ENCODE peak calls at places on chromosomes 13 and 19, in six cellular contexts. N is stomach, T is Panc1, Y is K562, I is GM23338, L is endothelial cell of umbilical vein. R is an unnamed sample.

GRCh38 chr19:34364830-34365462 is at the start of gene GPI:
- DNase-seq in N (peak; percentile 69), T (no peak), Y (peak; percentile 78), I (peak; percentile 87), L (peak; percentile 28), R (peak; percentile 84)

GRCh38 chr13:85013006-85013405 is 786.2 kb downstream of the SLITRK6 start:
- DNase-seq in N (no peak), T (no peak), Y (no peak), I (no peak), L (no peak), R (no peak)

GRCh38 chr13:43905435-43906031 is 25.8 kb downstream of the LACC1 start:
- DNase-seq in N (no peak), T (peak; percentile 25), Y (peak; percentile 52), I (peak; percentile 82), L (peak; percentile 68), R (peak; percentile 17)

GRCh38 chr19:53813996-53814395 is 10.1 kb downstream of the NLRP12 start:
- DNase-seq in N (no peak), T (no peak), Y (no peak), I (no peak), L (no peak), R (no peak)

GRCh38 chr13:51995677-51996551 is 15.3 kb downstream of the ATP7B start:
- DNase-seq in N (peak; percentile 74), T (no peak), Y (peak; percentile 51), I (peak; percentile 33), L (peak; percentile 30), R (no peak)

GRCh38 chr19:46299004-46299509 is 2.2 kb downstream of the HIF3A start:
- DNase-seq in N (peak; percentile 99), T (no peak), Y (peak; percentile 7), I (no peak), L (peak; percentile 95), R (no peak)

GRCh38 chr13:23777571-23777870 is 111.7 kb downstream of the MIPEP start:
- DNase-seq in N (no peak), T (no peak), Y (no peak), I (no peak), L (no peak), R (no peak)

GRCh38 chr19:12092065-12092867 is 27.7 kb downstream of the ZNF844 start:
- DNase-seq in N (peak; percentile 80), T (peak; percentile 24), Y (peak; percentile 91), I (peak; percentile 97), L (peak; percentile 71), R (peak; percentile 84)

GRCh38 chr19:20259615-20260014 is 92.6 kb downstream of the ZNF486 start:
- DNase-seq in N (no peak), T (no peak), Y (no peak), I (peak; percentile 81), L (no peak), R (no peak)

GRCh38 chr13:101219609-101220265 is 196.6 kb downstream of the NALCN start:
- DNase-seq in N (no peak), T (no peak), Y (no peak), I (no peak), L (no peak), R (no peak)

GRCh38 chr13:41678320-41678719 is 221.0 kb downstream of the RGCC start:
- DNase-seq in N (no peak), T (no peak), Y (no peak), I (no peak), L (no peak), R (no peak)

GRCh38 chr19:48064509-48064908 is 20.6 kb upstream of the CABP5 start:
- DNase-seq in N (no peak), T (no peak), Y (no peak), I (peak; percentile 81), L (no peak), R (no peak)

GRCh38 chr13:76758257-76758656 is 127.9 kb downstream of the KCTD12 start:
- DNase-seq in N (no peak), T (no peak), Y (no peak), I (no peak), L (peak; percentile 59), R (no peak)

GRCh38 chr19:40229484-40229883 is 3.0 kb upstream of the CCNP start:
- DNase-seq in N (no peak), T (peak; percentile 100), Y (peak; percentile 37), I (no peak), L (no peak), R (no peak)

GRCh38 chr19:3366104-3366760 is at the start of gene NFIC:
- DNase-seq in N (peak; percentile 78), T (no peak), Y (peak; percentile 90), I (peak; percentile 77), L (peak; percentile 67), R (no peak)

GRCh38 chr13:59991395-59991794 is 172.3 kb downstream of the DIAPH3 start:
- DNase-seq in N (no peak), T (no peak), Y (no peak), I (peak; percentile 26), L (no peak), R (no peak)

GRCh38 chr19:46413262-46414031 is at the start of gene CCDC8:
- DNase-seq in N (no peak), T (no peak), Y (peak; percentile 98), I (peak; percentile 98), L (no peak), R (no peak)

GRCh38 chr19:4064551-4065260 is 2.0 kb downstream of the ZBTB7A start:
- DNase-seq in N (peak; percentile 56), T (no peak), Y (peak; percentile 65), I (peak; percentile 59), L (peak; percentile 35), R (no peak)

GRCh38 chr13:106378263-106378662 is 157.2 kb downstream of the EFNB2 start:
- DNase-seq in N (no peak), T (no peak), Y (no peak), I (no peak), L (no peak), R (no peak)

GRCh38 chr13:98576963-98577822 is at the start of gene STK24:
- DNase-seq in N (peak; percentile 77), T (no peak), Y (peak; percentile 71), I (peak; percentile 79), L (peak; percentile 78), R (peak; percentile 77)

GRCh38 chr19:29683009-29683408 is 17.7 kb downstream of the PLEKHF1 start:
- DNase-seq in N (no peak), T (no peak), Y (peak; percentile 30), I (no peak), L (no peak), R (no peak)

GRCh38 chr19:33808399-33808798 is 11.7 kb downstream of the KCTD15 start:
- DNase-seq in N (no peak), T (no peak), Y (no peak), I (no peak), L (no peak), R (no peak)

GRCh38 chr19:42153606-42154405 is 21.6 kb upstream of the POU2F2 start:
- DNase-seq in N (no peak), T (no peak), Y (no peak), I (no peak), L (no peak), R (no peak)

GRCh38 chr13:52128714-52129700 is at the start of gene NEK5:
- DNase-seq in N (peak; percentile 72), T (no peak), Y (peak; percentile 75), I (peak; percentile 96), L (peak; percentile 69), R (peak; percentile 59)

GRCh38 chr19:29694669-29695627 is 20.1 kb downstream of the C19orf12 start:
- DNase-seq in N (peak; percentile 82), T (no peak), Y (peak; percentile 70), I (peak; percentile 85), L (peak; percentile 51), R (peak; percentile 80)

GRCh38 chr19:19146000-19146608 is 7.8 kb upstream of the TMEM161A start:
- DNase-seq in N (peak; percentile 88), T (no peak), Y (peak; percentile 86), I (peak; percentile 89), L (peak; percentile 59), R (peak; percentile 83)

GRCh38 chr19:45250216-45250831 is 747 bp upstream of the MARK4 start:
- DNase-seq in N (no peak), T (no peak), Y (no peak), I (peak; percentile 37), L (no peak), R (no peak)

GRCh38 chr13:47027797-47028437 is 131.1 kb upstream of the HTR2A start:
- DNase-seq in N (no peak), T (no peak), Y (no peak), I (no peak), L (no peak), R (no peak)
- TF ChIP-seq POLR2AphosphoS5 in N (no peak), T (no peak), Y (no peak), I (no peak), L (no peak), R (no peak)

GRCh38 chr13:97408938-97409337 is 25.0 kb upstream of the RAP2A start:
- DNase-seq in N (no peak), T (no peak), Y (no peak), I (no peak), L (no peak), R (no peak)
- TF ChIP-seq POLR2AphosphoS5 in N (no peak), T (no peak), Y (no peak), I (no peak), L (no peak), R (no peak)

GRCh38 chr13:40665754-40666057 is 735 bp downstream of the FOXO1 start:
- DNase-seq in N (no peak), T (no peak), Y (no peak), I (no peak), L (no peak), R (peak; percentile 32)

GRCh38 chr13:40666905-40667621 is 622 bp upstream of the FOXO1 start:
- DNase-seq in N (peak; percentile 48), T (no peak), Y (peak; percentile 50), I (peak; percentile 70), L (no peak), R (no peak)

GRCh38 chr13:40667622-40667978 is 1.2 kb upstream of the FOXO1 start:
- DNase-seq in N (no peak), T (no peak), Y (no peak), I (peak; percentile 85), L (peak; percentile 35), R (no peak)

GRCh38 chr13:40665061-40665753 is 1.2 kb downstream of the FOXO1 start:
- DNase-seq in N (peak; percentile 40), T (no peak), Y (peak; percentile 20), I (peak; percentile 47), L (no peak), R (peak; percentile 13)

GRCh38 chr13:40666058-40666904 is at the start of gene FOXO1:
- DNase-seq in N (peak; percentile 91), T (no peak), Y (peak; percentile 81), I (peak; percentile 81), L (peak; percentile 79), R (peak; percentile 92)
- TF ChIP-seq POLR2AphosphoS5 in N (peak; percentile 98), T (no peak), Y (no peak), I (peak; percentile 73), L (peak; percentile 98), R (peak; percentile 67)

GRCh38 chr19:2039082-2039958 is 11.7 kb downstream of the MKNK2 start:
- DNase-seq in N (no peak), T (no peak), Y (no peak), I (no peak), L (no peak), R (no peak)

GRCh38 chr19:2039959-2040646 is 10.9 kb downstream of the MKNK2 start:
- DNase-seq in N (no peak), T (no peak), Y (no peak), I (no peak), L (no peak), R (no peak)

GRCh38 chr19:2037676-2038255 is 13.3 kb downstream of the MKNK2 start:
- DNase-seq in N (no peak), T (no peak), Y (no peak), I (no peak), L (no peak), R (no peak)

GRCh38 chr19:2036424-2036823 is 14.6 kb downstream of the MKNK2 start:
- DNase-seq in N (no peak), T (no peak), Y (no peak), I (no peak), L (no peak), R (no peak)

GRCh38 chr19:2038284-2039081 is 12.6 kb downstream of the MKNK2 start:
- DNase-seq in N (no peak), T (no peak), Y (no peak), I (no peak), L (no peak), R (no peak)
- TF ChIP-seq POLR2AphosphoS5 in N (no peak), T (no peak), Y (no peak), I (no peak), L (no peak), R (peak; percentile 13)